ENCODE peak calls at places on chromosome 11, in five cellular contexts. A is mesothelial cell of epicardium, F is coronary artery, S is Calu3, O is colonic mucosa. W is an unnamed sample.

GRCh38 chr11:27701262-27702105 is 1.2 kb upstream of the BDNF start:
- DNase-seq in A (no peak), F (no peak), S (peak; percentile 55), O (peak; percentile 33), W (no peak)

GRCh38 chr11:110434952-110435779 is 5.4 kb downstream of the FDX1 start:
- DNase-seq in A (no peak), F (no peak), S (peak; percentile 56), O (peak; percentile 23), W (no peak)

GRCh38 chr11:95081412-95081811 is 8.2 kb upstream of the ENDOD1 start:
- DNase-seq in A (no peak), F (peak; percentile 91), S (no peak), O (no peak), W (no peak)

GRCh38 chr11:57425565-57426438 is 1.1 kb downstream of the SLC43A3 start:
- DNase-seq in A (no peak), F (peak; percentile 88), S (no peak), O (peak; percentile 43), W (no peak)

GRCh38 chr11:70394211-70394950 is 3.9 kb upstream of the CTTN start:
- DNase-seq in A (no peak), F (no peak), S (no peak), O (no peak), W (no peak)

GRCh38 chr11:95776859-95777258 is 12.7 kb downstream of the FAM76B start:
- DNase-seq in A (no peak), F (no peak), S (no peak), O (no peak), W (no peak)

GRCh38 chr11:86811637-86812321 is 11.4 kb downstream of the PRSS23 start:
- DNase-seq in A (no peak), F (no peak), S (peak; percentile 56), O (no peak), W (peak; percentile 80)

GRCh38 chr11:19409307-19409706 is 168.6 kb upstream of the E2F8 start:
- DNase-seq in A (no peak), F (peak; percentile 50), S (no peak), O (no peak), W (no peak)

GRCh38 chr11:68997124-68997994 is 15.7 kb downstream of the MRGPRF start:
- DNase-seq in A (no peak), F (peak; percentile 68), S (no peak), O (peak; percentile 16), W (no peak)

GRCh38 chr11:134047586-134047999 is 21.3 kb upstream of the JAM3 start:
- DNase-seq in A (no peak), F (peak; percentile 96), S (no peak), O (peak; percentile 67), W (no peak)

GRCh38 chr11:110527146-110527545 is 97.4 kb downstream of the FDX1 start:
- DNase-seq in A (no peak), F (no peak), S (no peak), O (no peak), W (no peak)

GRCh38 chr11:44805596-44805995 is 78.8 kb downstream of the TSPAN18 start:
- DNase-seq in A (no peak), F (no peak), S (no peak), O (no peak), W (no peak)

GRCh38 chr11:14967581-14968214 is 4.5 kb downstream of the CALCA start:
- DNase-seq in A (no peak), F (no peak), S (no peak), O (no peak), W (no peak)

DNA sequence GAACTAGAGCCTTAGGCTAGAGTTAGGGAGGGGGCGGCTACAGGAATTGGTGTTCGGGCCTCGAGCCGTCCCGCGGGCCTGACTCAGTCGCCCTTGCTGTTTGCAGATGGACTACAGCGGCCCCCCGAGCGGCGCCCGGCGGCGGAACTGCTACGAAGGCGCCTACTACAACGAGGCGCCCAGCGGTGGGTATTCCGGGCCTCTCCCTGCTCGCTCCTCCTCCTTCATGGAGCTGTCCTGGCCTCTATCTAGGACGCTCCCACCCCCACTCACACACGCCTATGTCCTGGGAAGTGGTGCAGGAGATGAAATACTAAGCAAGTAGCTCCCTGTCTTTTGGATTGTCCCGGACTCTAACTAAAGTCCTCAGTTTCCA is 1.4 kb downstream of the MYOD1 start:
- DNase-seq in A (no peak), F (no peak), S (no peak), O (no peak), W (no peak)
- TF ChIP-seq CTCF in A (no peak), F (no peak), S (no peak), O (no peak), W (no peak)

GRCh38 chr11:43130616-43131015 is 181.2 kb upstream of the API5 start:
- DNase-seq in A (no peak), F (no peak), S (no peak), O (peak; percentile 17), W (no peak)
- TF ChIP-seq CTCF in A (no peak), F (no peak), S (no peak), O (no peak), W (no peak)

GRCh38 chr11:10328314-10329090 is 23.6 kb downstream of the ADM start:
- DNase-seq in A (no peak), F (no peak), S (no peak), O (no peak), W (no peak)

GRCh38 chr11:10331548-10332289 is 26.8 kb downstream of the ADM start:
- DNase-seq in A (no peak), F (no peak), S (no peak), O (no peak), W (no peak)

GRCh38 chr11:10329356-10329755 is 24.5 kb downstream of the ADM start:
- DNase-seq in A (no peak), F (no peak), S (no peak), O (no peak), W (no peak)

GRCh38 chr11:10329935-10330334 is 25.1 kb downstream of the ADM start:
- DNase-seq in A (no peak), F (no peak), S (no peak), O (no peak), W (no peak)

DNA sequence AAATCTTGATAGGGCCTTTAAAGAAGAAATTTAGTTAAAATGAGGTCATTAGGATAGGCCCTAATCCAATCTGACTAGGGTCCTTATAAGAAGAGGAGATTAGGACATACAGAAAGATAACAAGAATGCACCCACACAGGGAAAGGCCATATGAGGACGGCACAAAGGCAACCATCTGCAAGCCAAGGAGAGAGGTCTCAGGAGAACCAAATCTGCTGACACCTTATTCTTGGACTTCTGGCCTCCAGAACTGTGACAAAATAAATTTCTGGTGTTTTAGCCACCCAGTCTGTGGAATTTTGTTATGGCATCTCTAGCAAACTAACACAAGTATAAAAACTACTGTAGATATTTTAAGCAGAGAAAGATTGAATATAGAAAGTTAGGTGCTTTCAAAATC is 28.6 kb downstream of the ADM start:
- DNase-seq in A (no peak), F (no peak), S (no peak), O (no peak), W (no peak)
- TF ChIP-seq CTCF in A (no peak), F (no peak), S (no peak), O (no peak), W (no peak)

GRCh38 chr11:67483901-67484665 is 1.3 kb downstream of the AIP start:
- DNase-seq in A (no peak), F (peak; percentile 73), S (no peak), O (peak; percentile 25), W (no peak)

GRCh38 chr11:67484847-67485311 is 2.1 kb downstream of the AIP start:
- DNase-seq in A (no peak), F (no peak), S (no peak), O (peak; percentile 44), W (no peak)

GRCh38 chr11:67482275-67482735 is 521 bp upstream of the AIP start:
- DNase-seq in A (no peak), F (peak; percentile 58), S (no peak), O (peak; percentile 23), W (no peak)

GRCh38 chr11:67483498-67483798 is 622 bp downstream of the AIP start:
- DNase-seq in A (no peak), F (no peak), S (no peak), O (no peak), W (no peak)

GRCh38 chr11:67482736-67483497 is at the start of gene AIP:
- DNase-seq in A (peak; percentile 92), F (peak; percentile 98), S (peak; percentile 97), O (peak; percentile 99), W (peak; percentile 88)
- TF ChIP-seq CTCF in A (peak; percentile 18), F (no peak), S (no peak), O (no peak), W (peak; percentile 21)

DNA sequence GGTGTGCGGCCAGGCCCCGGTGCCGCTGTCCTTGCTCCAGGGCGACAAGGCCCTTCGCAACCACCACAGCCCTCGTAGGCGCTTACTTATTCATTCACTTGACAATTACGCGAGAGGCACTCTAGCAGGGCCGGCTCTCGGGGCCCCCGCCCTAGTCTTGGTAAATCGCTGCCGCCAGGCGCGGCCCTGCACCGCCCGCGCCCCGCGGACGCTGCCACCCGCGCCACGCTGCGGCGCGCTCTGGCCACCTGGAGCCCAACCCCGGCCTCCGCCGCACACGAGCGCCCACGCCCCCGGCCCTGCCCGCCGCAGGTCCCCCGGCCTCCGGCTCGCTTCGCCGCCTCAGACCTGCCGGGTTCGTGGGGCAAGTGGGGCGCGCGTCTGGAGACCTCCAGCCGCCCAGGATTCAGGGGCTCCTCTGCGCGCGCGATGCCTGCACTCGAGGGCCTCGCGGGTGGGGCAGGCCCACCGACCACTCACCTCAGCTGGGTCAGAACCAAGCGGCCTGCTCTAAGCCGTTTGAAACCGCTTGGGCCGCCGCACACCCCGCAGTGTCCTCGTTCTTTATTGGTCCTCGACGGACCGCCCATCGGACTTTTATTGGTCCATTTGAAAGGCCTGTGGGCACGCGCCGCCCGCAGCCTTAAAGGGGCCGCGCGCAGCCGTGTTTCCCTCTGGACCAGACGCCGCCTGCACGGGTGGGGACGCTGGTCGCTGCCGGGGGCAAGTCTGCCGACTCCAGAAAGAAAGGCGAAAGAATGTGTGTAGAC is at the start of gene CKAP5:
- DNase-seq in A (peak; percentile 67), F (peak; percentile 94), S (peak; percentile 89), O (peak; percentile 94), W (peak; percentile 39)
- TF ChIP-seq CTCF in A (no peak), F (no peak), S (no peak), O (no peak), W (no peak)

GRCh38 chr11:36431429-36432092 is 78.5 kb downstream of the TRAF6 start:
- DNase-seq in A (no peak), F (no peak), S (peak; percentile 30), O (no peak), W (peak; percentile 78)
- TF ChIP-seq CTCF in A (no peak), F (no peak), S (no peak), O (no peak), W (peak; percentile 36)

GRCh38 chr11:62791501-62792192 is at the start of gene TMEM223:
- DNase-seq in A (peak; percentile 80), F (peak; percentile 90), S (peak; percentile 93), O (peak; percentile 92), W (no peak)
- TF ChIP-seq CTCF in A (no peak), F (no peak), S (peak; percentile 20), O (no peak), W (no peak)

DNA sequence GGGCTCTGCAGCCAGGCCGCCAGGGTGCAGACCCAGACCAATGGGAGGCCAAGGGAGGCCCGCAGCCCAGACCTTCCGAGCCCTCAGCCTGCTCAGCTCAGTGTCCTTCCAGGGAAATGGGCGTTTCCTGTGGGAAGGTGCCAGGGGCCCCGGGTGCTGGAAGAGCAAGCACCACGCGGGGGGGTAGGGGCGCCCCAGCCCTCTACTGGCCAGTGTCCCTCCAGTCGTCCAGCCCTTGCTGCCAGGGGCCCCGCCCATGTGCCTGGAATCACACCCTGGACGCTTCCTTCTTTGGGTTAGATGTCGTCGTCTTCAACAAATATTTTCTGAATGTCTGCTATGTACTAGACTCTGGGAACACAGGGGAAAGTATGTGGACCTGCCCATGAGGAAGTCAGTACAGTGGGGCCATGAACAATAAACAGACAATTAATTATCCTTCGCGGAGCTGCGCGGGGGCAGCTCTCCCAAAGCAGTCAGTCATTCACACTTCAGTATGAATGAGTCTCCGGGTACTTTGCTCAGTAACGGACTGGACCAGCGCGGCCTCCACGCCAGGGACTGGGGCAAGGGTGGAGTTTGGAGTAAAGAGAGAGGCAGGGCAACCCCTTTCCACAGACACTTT is 60.2 kb downstream of the CDKN1C start:
- DNase-seq in A (no peak), F (peak; percentile 92), S (peak; percentile 77), O (peak; percentile 66), W (no peak)
- TF ChIP-seq CTCF in A (no peak), F (no peak), S (peak; percentile 28), O (no peak), W (no peak)

W was measured in epithelial cell of proximal tubule.